ENCODE peak calls at places on chromosomes 5 and 9, in six cellular contexts. Z is GM13977, P is heart right ventricle, M is brain microvascular endothelial cell, B is type B pancreatic cell, E is lower lobe of right lung. L is an unnamed sample.

GRCh38 chr5:16756692-16757091 is 139.9 kb upstream of the RETREG1 start:
- DNase-seq in Z (no peak), M (no peak), B (no peak), P (no peak), E (no peak), L (no peak)

GRCh38 chr9:4022435-4023067 is 277.3 kb downstream of the GLIS3 start:
- DNase-seq in Z (no peak), B (no peak), P (no peak), M (no peak), E (no peak), L (no peak)

GRCh38 chr9:22238809-22239684 is 207.6 kb upstream of the DMRTA1 start:
- DNase-seq in M (peak; percentile 29), B (no peak), E (no peak), Z (no peak), P (no peak), L (no peak)

GRCh38 chr9:133306242-133307194 is 29.5 kb downstream of the SURF6 start:
- DNase-seq in E (no peak), P (no peak), Z (no peak), M (no peak), B (peak; percentile 58), L (no peak)

GRCh38 chr5:179608131-179608581 is 15.3 kb downstream of the HNRNPH1 start:
- DNase-seq in E (no peak), Z (no peak), B (no peak), P (no peak), M (no peak), L (no peak)

GRCh38 chr9:16180546-16180945 is 627.7 kb downstream of the CCDC171 start:
- DNase-seq in M (no peak), E (no peak), B (no peak), Z (no peak), P (no peak), L (no peak)

GRCh38 chr5:174571662-174572397 is 152.6 kb upstream of the MSX2 start:
- DNase-seq in Z (no peak), P (peak; percentile 15), E (no peak), M (peak; percentile 88), B (no peak), L (no peak)

GRCh38 chr9:82891321-82891720 is 171.6 kb downstream of the RASEF start:
- DNase-seq in P (no peak), M (no peak), E (no peak), Z (no peak), B (no peak), L (no peak)

GRCh38 chr5:128591598-128592455 is 53.8 kb upstream of the FBN2 start:
- DNase-seq in E (no peak), M (no peak), Z (no peak), P (no peak), B (no peak), L (no peak)

GRCh38 chr9:36759976-36760375 is 187.3 kb downstream of the MELK start:
- DNase-seq in P (no peak), B (no peak), E (no peak), Z (no peak), M (no peak), L (no peak)

GRCh38 chr5:4518924-4519660 is 621.0 kb upstream of the ADAMTS16 start:
- DNase-seq in E (no peak), B (no peak), M (no peak), P (no peak), Z (no peak), L (no peak)

GRCh38 chr9:95096381-95096780 is 221.1 kb downstream of the FANCC start:
- DNase-seq in E (peak; percentile 42), P (no peak), M (no peak), B (no peak), Z (no peak), L (no peak)

DNA sequence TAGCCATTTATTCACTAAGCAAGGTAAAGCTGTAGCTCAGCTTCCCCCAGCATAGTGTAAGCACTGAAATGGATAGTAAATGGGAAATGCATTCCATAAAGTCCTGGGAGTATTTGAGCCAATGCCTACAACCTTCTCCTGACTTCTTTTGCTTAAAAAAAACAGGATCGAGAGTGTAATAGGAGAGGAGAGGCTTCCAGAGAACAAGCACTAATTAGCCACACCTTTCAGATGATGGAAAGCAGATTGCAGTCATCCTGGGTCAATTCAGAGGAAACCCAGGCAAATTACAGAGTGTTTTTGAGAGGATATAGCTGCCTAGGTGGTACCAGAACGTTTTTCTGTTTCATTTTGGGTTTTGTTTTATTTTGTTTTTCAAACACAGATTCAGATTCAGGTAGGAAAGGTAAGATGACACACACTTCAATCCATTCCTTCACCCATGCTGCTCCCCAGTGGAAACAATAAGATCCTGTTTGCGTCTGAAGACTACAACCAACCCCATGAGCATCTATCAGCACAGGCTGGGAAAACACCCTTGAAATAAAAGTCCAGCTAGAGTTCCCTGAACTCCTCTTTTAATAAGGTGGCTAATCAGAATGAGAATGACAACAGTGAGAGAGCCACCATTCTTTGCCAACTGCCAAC is 95.6 kb downstream of the RFK start:
- DNase-seq in B (no peak), P (no peak), M (no peak), E (no peak), Z (no peak), L (no peak)
- TF ChIP-seq CTCF in B (no peak), P (no peak), M (peak; percentile 12), E (no peak), Z (peak; percentile 22), L (no peak)

DNA sequence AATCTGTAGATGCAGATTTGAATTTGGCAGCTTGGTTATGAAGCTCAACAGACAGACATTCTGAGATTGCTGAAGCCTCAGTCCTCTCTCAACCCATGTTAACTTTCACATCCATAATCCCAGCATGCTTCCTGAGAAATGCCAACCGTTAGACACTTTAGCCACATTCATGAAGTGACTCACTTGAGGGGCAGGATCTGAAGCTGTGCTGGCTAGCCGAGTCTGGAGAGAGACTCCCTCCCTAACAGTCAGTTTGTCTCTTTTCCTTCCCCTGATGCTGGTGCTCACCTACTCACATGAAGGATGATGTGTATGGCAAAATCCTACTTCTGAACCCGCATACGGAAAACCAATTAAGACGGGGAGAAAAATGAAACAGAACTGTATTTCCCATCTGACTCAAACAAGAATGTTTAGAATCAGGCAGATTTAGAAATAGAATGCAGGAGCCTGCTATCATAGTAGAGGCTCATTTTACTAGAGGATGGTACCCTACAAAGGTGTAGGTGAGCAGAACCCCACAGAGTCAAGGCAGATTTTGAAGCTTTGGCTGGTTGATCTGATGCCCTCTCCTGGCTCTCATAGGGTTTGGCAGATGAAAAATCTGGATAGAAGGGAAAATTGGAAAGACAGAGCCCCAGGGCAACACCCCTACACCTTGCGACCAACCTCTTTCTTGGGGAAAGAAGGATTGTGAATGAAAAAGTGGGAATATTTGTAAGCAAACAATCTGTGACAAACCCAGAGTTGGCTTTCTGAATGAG is 150.9 kb upstream of the LHFPL2 start:
- DNase-seq in M (peak; percentile 46), B (no peak), P (no peak), E (no peak), Z (no peak), L (no peak)
- TF ChIP-seq CTCF in M (peak; percentile 40), B (no peak), P (no peak), E (no peak), Z (no peak), L (no peak)

GRCh38 chr5:150355791-150356190 is 1.7 kb upstream of the TCOF1 start:
- DNase-seq in P (no peak), M (no peak), E (no peak), B (no peak), Z (no peak), L (no peak)

GRCh38 chr5:150352531-150353394 is 4.7 kb upstream of the TCOF1 start:
- DNase-seq in B (no peak), P (no peak), Z (no peak), E (no peak), M (no peak), L (no peak)

GRCh38 chr5:150350524-150351344 is 6.8 kb upstream of the TCOF1 start:
- DNase-seq in Z (peak; percentile 76), M (peak; percentile 61), P (peak; percentile 50), E (peak; percentile 81), B (no peak), L (no peak)

GRCh38 chr5:150356575-150357284 is 767 bp upstream of the TCOF1 start:
- DNase-seq in M (no peak), P (no peak), Z (no peak), E (no peak), B (no peak), L (no peak)

GRCh38 chr5:150353395-150353675 is 4.2 kb upstream of the TCOF1 start:
- DNase-seq in M (no peak), B (no peak), E (no peak), P (no peak), Z (no peak), L (no peak)
- TF ChIP-seq CTCF in M (no peak), B (peak; percentile 21), E (no peak), P (no peak), Z (no peak), L (no peak)

GRCh38 chr9:93304574-93305496 is 120.9 kb downstream of the WNK2 start:
- DNase-seq in Z (peak; percentile 75), M (peak; percentile 53), P (peak; percentile 52), B (peak; percentile 72), E (peak; percentile 47), L (no peak)
- TF ChIP-seq CTCF in Z (peak; percentile 45), M (peak; percentile 88), P (peak; percentile 77), B (peak; percentile 80), E (peak; percentile 49), L (no peak)

DNA sequence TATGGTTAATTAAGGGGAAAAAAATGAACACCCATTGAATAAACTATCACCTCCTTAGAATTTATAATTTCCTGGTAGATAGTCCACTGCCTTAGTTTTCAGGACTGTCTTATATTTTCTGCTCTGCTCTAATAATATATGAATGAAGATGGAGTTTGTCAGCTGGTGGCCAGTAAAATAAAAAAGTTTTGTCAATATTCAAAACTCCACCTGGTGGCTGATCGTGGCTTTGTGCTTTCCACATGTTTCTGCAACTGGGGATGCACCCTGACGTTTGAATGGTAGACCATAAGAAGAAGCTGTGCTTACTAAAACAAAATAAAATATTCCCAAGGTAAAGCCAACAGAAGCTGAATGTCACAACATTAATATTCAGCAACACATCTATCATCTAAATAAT is 286.6 kb upstream of the IZUMO3 start:
- DNase-seq in B (no peak), P (no peak), E (no peak), M (no peak), Z (no peak), L (no peak)
- TF ChIP-seq CTCF in B (peak; percentile 72), P (peak; percentile 11), E (no peak), M (peak; percentile 30), Z (peak; percentile 36), L (no peak)

GRCh38 chr5:11822598-11822997 is 81.6 kb downstream of the CTNND2 start:
- DNase-seq in B (no peak), Z (no peak), E (no peak), M (no peak), P (no peak), L (no peak)
- TF ChIP-seq CTCF in B (no peak), Z (no peak), E (no peak), M (no peak), P (no peak), L (no peak)

L was measured in activated B cell treated with CpG ODN at 0.5 μM for 24 hours.